ENCODE peak calls at places on chromosomes 2 and 18, in four cellular contexts. F, T, W and S are unnamed samples.
A peak's percentile ranks its signal among the peaks of the same experiment; 100 is the strongest.

GRCh38 chr18:10490401-10491289 is 35.2 kb upstream of the NAPG start:
- DNase-seq in T (no peak), W (no peak), F (no peak), S (no peak)

GRCh38 chr18:58004317-58004716 is 39.7 kb upstream of the NEDD4L start:
- DNase-seq in F (no peak), W (peak; percentile 73), T (peak; percentile 82), S (no peak)

GRCh38 chr18:24819141-24819890 is 358.9 kb downstream of the HRH4 start:
- DNase-seq in T (no peak), W (no peak), F (no peak), S (no peak)

GRCh38 chr18:47775961-47776360 is 154.5 kb downstream of the SMAD2 start:
- DNase-seq in F (no peak), W (no peak), T (no peak), S (no peak)

GRCh38 chr2:213147550-213147949 is 3.9 kb downstream of the IKZF2 start:
- DNase-seq in W (no peak), F (no peak), T (peak; percentile 22), S (no peak)

GRCh38 chr2:25213229-25213628 is 44.8 kb upstream of the POMC start:
- DNase-seq in W (no peak), T (no peak), F (no peak), S (no peak)

GRCh38 chr2:231259104-231259503 is 60.7 kb downstream of the ARMC9 start:
- DNase-seq in T (no peak), W (no peak), F (no peak), S (no peak)

GRCh38 chr2:1745171-1746023 is 1.1 kb upstream of the PXDN start:
- DNase-seq in T (no peak), W (no peak), F (no peak), S (no peak)

GRCh38 chr18:9629709-9630108 is 15.3 kb upstream of the PPP4R1 start:
- DNase-seq in T (peak; percentile 81), W (peak; percentile 26), F (no peak), S (no peak)

GRCh38 chr2:119491776-119492525 is 32.3 kb downstream of the SCTR start:
- DNase-seq in W (peak; percentile 58), T (peak; percentile 94), F (no peak), S (peak; percentile 18)

GRCh38 chr2:98385050-98385699 is 38.9 kb downstream of the CNGA3 start:
- DNase-seq in W (peak; percentile 65), F (peak; percentile 63), T (peak; percentile 71), S (peak; percentile 71)

GRCh38 chr18:2971741-2972552 is 41.0 kb downstream of the LPIN2 start:
- DNase-seq in T (no peak), F (peak; percentile 66), W (no peak), S (no peak)

GRCh38 chr2:10289891-10290290 is 12.8 kb upstream of the HPCAL1 start:
- DNase-seq in W (peak; percentile 55), F (no peak), T (peak; percentile 27), S (no peak)

GRCh38 chr2:225429718-225430117 is 30.2 kb downstream of the NYAP2 start:
- DNase-seq in F (no peak), W (no peak), T (peak; percentile 47), S (peak; percentile 35)

GRCh38 chr18:10234281-10234680 is 220.2 kb upstream of the APCDD1 start:
- DNase-seq in F (no peak), T (no peak), W (peak; percentile 8), S (no peak)

GRCh38 chr2:171515672-171516298 is 6.5 kb upstream of the CYBRD1 start:
- DNase-seq in T (peak; percentile 79), W (peak; percentile 60), F (peak; percentile 43), S (no peak)

GRCh38 chr2:133844214-133844892 is 276.1 kb upstream of the NCKAP5 start:
- DNase-seq in T (peak; percentile 82), W (peak; percentile 73), F (peak; percentile 53), S (peak; percentile 68)

GRCh38 chr2:191593622-191594416 is 84.1 kb upstream of the NABP1 start:
- DNase-seq in T (peak; percentile 60), W (peak; percentile 60), F (no peak), S (no peak)

GRCh38 chr18:3526421-3527354 is 76.7 kb downstream of the TGIF1 start:
- DNase-seq in T (peak; percentile 77), F (no peak), W (no peak), S (peak; percentile 92)

GRCh38 chr2:86065512-86065911 is 40.2 kb downstream of the POLR1A start:
- DNase-seq in W (peak; percentile 38), T (no peak), F (no peak), S (no peak)

GRCh38 chr2:54669677-54670484 is 53.6 kb upstream of the EML6 start:
- DNase-seq in T (peak; percentile 85), F (peak; percentile 68), W (peak; percentile 65), S (no peak)

GRCh38 chr2:126444511-126444910 is 211.4 kb upstream of the GYPC start:
- DNase-seq in W (no peak), T (no peak), F (no peak), S (no peak)

GRCh38 chr18:24432618-24433017 is 6.1 kb downstream of the IMPACT start:
- DNase-seq in W (no peak), T (no peak), F (no peak), S (no peak)

GRCh38 chr2:204497855-204498254 is 47.4 kb upstream of the PARD3B start:
- DNase-seq in T (no peak), W (no peak), F (no peak), S (no peak)

GRCh38 chr2:96164459-96165184 is 19.4 kb upstream of the DUSP2 start:
- DNase-seq in F (no peak), T (no peak), W (no peak), S (peak; percentile 19)

GRCh38 chr2:176188218-176188968 is at the start of gene HOXD1:
- DNase-seq in F (no peak), W (no peak), T (no peak), S (peak; percentile 84)

GRCh38 chr2:219836647-219837177 is 209.3 kb downstream of the SLC4A3 start:
- DNase-seq in T (no peak), W (peak; percentile 30), F (no peak), S (no peak)

GRCh38 chr2:23503097-23503496 is 118.1 kb downstream of the KLHL29 start:
- DNase-seq in W (no peak), F (no peak), T (no peak), S (no peak)